ENCODE peak calls at places on chromosomes 7 and 10, in ten cellular contexts. N is HepG2, Q is OCI-LY7, W is hepatocyte, A is lower lobe of right lung, B is transverse colon, F is stomach, Z is Peyer's patch, X is fibroblast of lung, M is pancreas. J is an unnamed sample.

GRCh38 chr10:70853031-70853430 is 35.3 kb downstream of the PCBD1 start:
- DNase-seq in N (no peak), Q (no peak), W (no peak), A (no peak), B (no peak), F (no peak), Z (no peak), X (no peak), M (no peak), J (no peak)

GRCh38 chr7:17548014-17548653 is 249.7 kb downstream of the AHR start:
- DNase-seq in N (peak; percentile 10), Q (no peak), W (no peak), A (no peak), B (no peak), F (no peak), Z (no peak), X (no peak), M (no peak), J (no peak)

GRCh38 chr10:87598700-87599099 is 61.0 kb upstream of the PAPSS2 start:
- DNase-seq in N (no peak), Q (no peak), W (no peak), A (no peak), B (no peak), F (no peak), Z (no peak), X (no peak), M (no peak), J (no peak)

GRCh38 chr7:66418537-66418936 is 210.1 kb upstream of the KCTD7 start:
- DNase-seq in N (no peak), Q (no peak), W (no peak), A (no peak), B (no peak), F (no peak), Z (no peak), X (no peak), M (no peak), J (no peak)

GRCh38 chr10:110138197-110138812 is 69.1 kb upstream of the MXI1 start:
- DNase-seq in N (peak; percentile 65), Q (peak; percentile 80), W (peak; percentile 76), A (no peak), B (no peak), F (no peak), Z (no peak), X (peak; percentile 52), M (no peak), J (no peak)

GRCh38 chr7:35768346-35768745 is 32.5 kb upstream of the SEPTIN7 start:
- DNase-seq in N (no peak), Q (no peak), W (no peak), A (no peak), B (no peak), F (no peak), Z (no peak), X (no peak), M (no peak), J (no peak)

GRCh38 chr10:97810476-97810875 is 38.7 kb upstream of the SFRP5 start:
- DNase-seq in N (peak; percentile 9), Q (no peak), W (no peak), A (no peak), B (no peak), F (no peak), Z (no peak), X (peak; percentile 71), M (no peak), J (no peak)

GRCh38 chr7:158695726-158696452 is 8.7 kb downstream of the NCAPG2 start:
- DNase-seq in N (peak; percentile 35), Q (no peak), W (peak; percentile 64), A (peak; percentile 53), B (peak; percentile 74), F (peak; percentile 49), Z (no peak), X (peak; percentile 78), M (peak; percentile 44), J (peak; percentile 75)

GRCh38 chr7:40959955-40960354 is 742.9 kb downstream of the INHBA start:
- DNase-seq in N (no peak), Q (no peak), W (no peak), A (no peak), B (no peak), F (no peak), Z (no peak), X (no peak), M (no peak), J (no peak)

GRCh38 chr7:81626008-81626407 is 143.8 kb downstream of the HGF start:
- DNase-seq in N (no peak), Q (no peak), W (no peak), A (no peak), B (no peak), F (no peak), Z (no peak), X (peak; percentile 67), M (no peak), J (no peak)

DNA sequence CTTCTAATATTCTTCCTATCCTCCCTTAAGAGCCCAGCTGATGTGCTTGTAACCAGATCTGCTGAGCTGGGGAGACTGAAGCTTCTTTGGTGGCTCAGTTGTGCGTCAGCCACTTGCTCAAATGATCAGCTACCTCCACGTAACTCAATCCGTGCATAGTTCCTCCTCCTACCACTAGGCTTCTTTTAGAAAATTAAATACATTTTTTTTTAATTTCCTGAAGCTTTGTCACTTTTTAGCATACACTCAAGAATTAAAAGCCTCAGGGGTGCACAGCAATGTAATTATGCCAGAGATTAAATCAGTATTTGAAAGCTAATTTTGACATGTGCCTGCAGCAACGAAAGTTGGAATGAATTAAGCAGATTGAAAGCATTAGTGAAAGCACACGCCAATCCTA is 20.4 kb upstream of the PRLHR start:
- DNase-seq in N (no peak), Q (no peak), W (no peak), A (no peak), B (no peak), F (no peak), Z (no peak), X (no peak), M (no peak), J (no peak)
- TF ChIP-seq CTCF in N (no peak), Q (peak; percentile 20), W (no peak), A (no peak), B (no peak), F (no peak), Z (no peak), X (no peak), M (no peak), J (no peak)

GRCh38 chr10:930415-931325 is 835 bp downstream of the LARP4B start:
- DNase-seq in N (peak; percentile 42), Q (peak; percentile 52), W (peak; percentile 80), A (peak; percentile 79), B (peak; percentile 76), F (peak; percentile 74), Z (peak; percentile 84), X (peak; percentile 41), M (peak; percentile 61), J (peak; percentile 73)

GRCh38 chr10:932589-932988 is 1.1 kb upstream of the LARP4B start:
- DNase-seq in N (no peak), Q (no peak), W (no peak), A (peak; percentile 49), B (no peak), F (no peak), Z (peak; percentile 54), X (no peak), M (peak; percentile 52), J (peak; percentile 29)

GRCh38 chr10:931326-932318 is at the start of gene LARP4B:
- DNase-seq in N (peak; percentile 93), Q (peak; percentile 98), W (peak; percentile 99), A (peak; percentile 98), B (peak; percentile 97), F (peak; percentile 97), Z (peak; percentile 98), X (peak; percentile 97), M (peak; percentile 97), J (peak; percentile 97)

GRCh38 chr10:927131-927530 is 4.4 kb downstream of the LARP4B start:
- DNase-seq in N (no peak), Q (no peak), W (no peak), A (no peak), B (no peak), F (no peak), Z (no peak), X (no peak), M (no peak), J (no peak)

DNA sequence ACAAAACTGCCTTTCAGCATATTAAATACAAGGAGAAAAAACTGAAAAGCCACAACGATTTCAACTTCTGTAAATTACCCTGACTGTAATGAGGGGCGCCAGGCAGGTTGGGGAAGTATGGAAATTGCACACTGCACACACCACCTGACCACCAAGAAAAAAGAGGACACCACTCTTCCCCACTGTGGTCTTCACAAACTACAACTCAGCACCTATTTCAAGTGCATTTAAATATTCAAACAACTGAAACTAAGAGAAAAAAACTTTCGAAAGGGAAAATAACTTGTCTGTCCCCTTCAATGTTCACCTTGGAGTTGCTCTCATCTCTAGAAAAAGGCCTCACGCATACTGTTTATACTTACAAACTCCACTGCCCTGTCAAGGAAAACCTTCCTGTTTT is 1.5 kb downstream of the LARP4B start:
- DNase-seq in N (no peak), Q (peak; percentile 36), W (no peak), A (no peak), B (no peak), F (no peak), Z (no peak), X (no peak), M (no peak), J (no peak)
- H3K27ac ChIP-seq in N (peak overlapping the region; percentile 76), Q (peak overlapping the region; percentile 75), W (peak overlapping the region; percentile 99), A (peak overlapping the region; percentile 94), B (peak overlapping the region; percentile 99), F (peak overlapping the region; percentile 98), Z (peak overlapping the region; percentile 99), X (peak overlapping the region; percentile 91), M (peak overlapping the region; percentile 79), J (peak overlapping the region; percentile 56)

GRCh38 chr10:124532106-124532641 is 70.6 kb downstream of the LHPP start:
- DNase-seq in N (peak; percentile 39), Q (peak; percentile 77), W (peak; percentile 69), A (no peak), B (peak; percentile 24), F (no peak), Z (no peak), X (no peak), M (no peak), J (no peak)
- TF ChIP-seq CTCF in N (peak; percentile 49), Q (peak; percentile 83), W (peak; percentile 46), A (no peak), B (peak; percentile 30), F (no peak), Z (peak; percentile 61), X (no peak), M (no peak), J (no peak)

GRCh38 chr7:128785738-128786137 is 6.0 kb upstream of the CCDC136 start:
- DNase-seq in N (no peak), Q (no peak), W (no peak), A (no peak), B (no peak), F (no peak), Z (no peak), X (no peak), M (no peak), J (no peak)

GRCh38 chr7:128778946-128779345 is 3.4 kb upstream of the OPN1SW start:
- DNase-seq in N (no peak), Q (no peak), W (no peak), A (no peak), B (no peak), F (no peak), Z (no peak), X (no peak), M (no peak), J (no peak)

GRCh38 chr7:128781851-128782250 is 6.3 kb upstream of the OPN1SW start:
- DNase-seq in N (no peak), Q (no peak), W (no peak), A (no peak), B (no peak), F (no peak), Z (no peak), X (no peak), M (no peak), J (no peak)

GRCh38 chr7:128781126-128781525 is 5.5 kb upstream of the OPN1SW start:
- DNase-seq in N (no peak), Q (no peak), W (no peak), A (no peak), B (no peak), F (no peak), Z (no peak), X (peak; percentile 80), M (no peak), J (no peak)

GRCh38 chr7:128783143-128783799 is 7.7 kb upstream of the OPN1SW start:
- DNase-seq in N (peak; percentile 61), Q (no peak), W (peak; percentile 86), A (no peak), B (peak; percentile 49), F (peak; percentile 56), Z (no peak), X (peak; percentile 79), M (no peak), J (peak; percentile 51)
- H3K27ac ChIP-seq in N (no peak overlapping the region), Q (no peak overlapping the region), W (no peak overlapping the region), A (no peak overlapping the region), B (peak overlapping the region; percentile 74), F (peak overlapping the region; percentile 62), Z (no peak overlapping the region), X (no peak overlapping the region), M (no peak overlapping the region), J (no peak overlapping the region)

J was measured in colonic mucosa.